ENCODE peak calls at places on chromosomes 6 and 20, in five cellular contexts. H, Z, O, A and B are unnamed samples.

GRCh38 chr20:56860413-56860812 is 231.3 kb downstream of the TFAP2C start:
- DNase-seq in H (no peak), Z (no peak), O (no peak), A (no peak), B (no peak)

GRCh38 chr20:50003253-50003656 is 20.5 kb downstream of the SNAI1 start:
- DNase-seq in H (no peak), O (no peak), Z (no peak), A (no peak), B (no peak)

GRCh38 chr6:46262928-46263708 is 92.3 kb upstream of the ENPP5 start:
- DNase-seq in H (no peak), A (no peak), Z (no peak), O (no peak), B (no peak)

GRCh38 chr6:140230282-140230681 is 855.8 kb upstream of the CITED2 start:
- DNase-seq in A (no peak), O (no peak), H (no peak), Z (no peak), B (no peak)

GRCh38 chr20:5524886-5525285 is 208.1 kb upstream of the PROKR2 start:
- DNase-seq in O (no peak), H (no peak), A (no peak), Z (no peak), B (no peak)

GRCh38 chr6:43669050-43669921 is 18.3 kb downstream of the MRPS18A start:
- DNase-seq in Z (no peak), O (no peak), A (no peak), H (no peak), B (no peak)

GRCh38 chr6:29790626-29791025 is 37.0 kb upstream of the HLA-G start:
- DNase-seq in O (no peak), Z (no peak), H (no peak), A (no peak), B (no peak)

GRCh38 chr6:165632194-165632593 is 30.8 kb downstream of the PDE10A start:
- DNase-seq in H (no peak), Z (no peak), A (no peak), O (no peak), B (no peak)

GRCh38 chr6:41199427-41200246 is 1.3 kb downstream of the TREML2 start:
- DNase-seq in H (no peak), Z (no peak), O (peak; percentile 42), A (no peak), B (no peak)

GRCh38 chr6:33420493-33421343 is 853 bp downstream of the SYNGAP1 start:
- DNase-seq in H (no peak), A (no peak), O (no peak), Z (no peak), B (no peak)

GRCh38 chr20:38304845-38305447 is 990 bp downstream of the BPI start:
- DNase-seq in A (peak; percentile 39), H (peak; percentile 90), Z (peak; percentile 31), O (peak; percentile 54), B (no peak)

GRCh38 chr20:6120491-6120988 is 2.3 kb downstream of the FERMT1 start:
- DNase-seq in A (no peak), O (no peak), H (no peak), Z (no peak), B (no peak)

GRCh38 chr20:37343212-37343993 is 2.5 kb upstream of the SRC start:
- DNase-seq in Z (peak; percentile 53), A (no peak), H (no peak), O (no peak), B (no peak)

GRCh38 chr6:157552956-157553485 is 172.0 kb downstream of the ZDHHC14 start:
- DNase-seq in H (peak; percentile 51), O (no peak), A (no peak), Z (no peak), B (no peak)

GRCh38 chr6:33918175-33918695 is 114.4 kb upstream of the MLN start:
- DNase-seq in A (no peak), O (no peak), Z (no peak), H (no peak), B (no peak)

GRCh38 chr20:18728165-18728866 is 85.3 kb upstream of the SCP2D1 start:
- DNase-seq in Z (peak; percentile 38), O (no peak), A (peak; percentile 14), H (no peak), B (no peak)

GRCh38 chr20:3222635-3223600 is 13.6 kb downstream of the ITPA start:
- DNase-seq in Z (peak; percentile 99), O (no peak), H (no peak), A (peak; percentile 76), B (no peak)

GRCh38 chr6:15330174-15330934 is 84.5 kb downstream of the JARID2 start:
- DNase-seq in Z (no peak), H (peak; percentile 38), O (no peak), A (no peak), B (no peak)

GRCh38 chr6:95091823-95092436 is 485.4 kb upstream of the MANEA start:
- DNase-seq in H (no peak), A (no peak), O (peak; percentile 2), Z (peak; percentile 41), B (no peak)

GRCh38 chr6:2578729-2579128 is 172.0 kb downstream of the MYLK4 start:
- DNase-seq in A (no peak), Z (no peak), H (no peak), O (no peak), B (no peak)

GRCh38 chr6:43492673-43493072 is 15.3 kb downstream of the TJAP1 start:
- DNase-seq in Z (no peak), A (no peak), O (no peak), H (no peak), B (no peak)

GRCh38 chr20:32336918-32337347 is 21.2 kb upstream of the ASXL1 start:
- DNase-seq in H (no peak), Z (peak; percentile 86), A (no peak), O (peak; percentile 55), B (no peak)

DNA sequence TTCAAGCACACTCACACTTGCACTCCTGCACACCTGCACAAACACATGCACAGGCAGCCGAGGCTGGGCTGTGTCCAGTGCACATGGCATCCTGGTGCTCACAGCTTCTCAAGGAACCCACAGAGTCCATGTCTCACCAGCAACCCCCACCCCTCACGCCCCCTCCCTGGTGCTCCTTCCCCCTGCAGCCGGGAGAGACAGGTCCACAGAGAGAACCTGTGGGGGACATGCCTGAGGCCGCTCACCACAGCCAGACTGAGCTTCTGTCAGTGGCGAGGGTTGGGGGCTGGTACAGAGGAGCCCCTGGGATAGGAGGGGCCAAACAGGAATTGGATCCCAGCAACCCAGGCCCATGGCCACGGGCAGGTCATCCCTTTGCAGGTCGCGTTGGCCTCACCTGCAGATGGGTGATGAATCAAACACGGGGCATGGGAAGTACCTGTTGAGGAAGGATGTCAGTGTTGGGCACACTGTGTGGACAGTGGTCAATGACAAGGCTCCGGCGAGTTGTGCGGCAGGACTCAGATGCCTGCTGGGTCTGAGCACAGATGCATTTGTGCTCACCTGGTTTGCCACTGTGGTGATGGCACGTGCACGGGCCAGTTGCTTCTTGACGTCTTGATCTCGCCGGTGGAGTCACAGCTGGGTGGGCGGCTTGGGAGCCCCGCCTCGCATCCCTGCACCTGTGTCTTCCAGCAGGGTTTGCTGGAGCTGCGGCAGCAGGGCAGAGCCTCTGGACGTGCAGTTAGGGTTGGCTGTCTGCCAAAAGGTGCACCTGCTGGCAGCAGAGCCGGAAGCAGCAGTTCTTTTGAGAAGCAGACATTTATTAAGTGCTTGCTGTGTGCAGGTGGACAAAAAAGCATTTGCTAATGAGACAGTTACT is 113.0 kb downstream of the ERMARD start:
- DNase-seq in A (no peak), H (peak; percentile 37), Z (no peak), O (no peak), B (no peak)
- TF ChIP-seq TAF1 in A (no peak), H (no peak), Z (no peak), O (no peak), B (no peak)

GRCh38 chr20:47352332-47353223 is 3.9 kb downstream of the ZMYND8 start:
- DNase-seq in A (no peak), Z (no peak), O (no peak), H (no peak), B (no peak)
- TF ChIP-seq POLR2A in A (no peak), Z (no peak), O (peak; percentile 35), H (no peak), B (no peak)

DNA sequence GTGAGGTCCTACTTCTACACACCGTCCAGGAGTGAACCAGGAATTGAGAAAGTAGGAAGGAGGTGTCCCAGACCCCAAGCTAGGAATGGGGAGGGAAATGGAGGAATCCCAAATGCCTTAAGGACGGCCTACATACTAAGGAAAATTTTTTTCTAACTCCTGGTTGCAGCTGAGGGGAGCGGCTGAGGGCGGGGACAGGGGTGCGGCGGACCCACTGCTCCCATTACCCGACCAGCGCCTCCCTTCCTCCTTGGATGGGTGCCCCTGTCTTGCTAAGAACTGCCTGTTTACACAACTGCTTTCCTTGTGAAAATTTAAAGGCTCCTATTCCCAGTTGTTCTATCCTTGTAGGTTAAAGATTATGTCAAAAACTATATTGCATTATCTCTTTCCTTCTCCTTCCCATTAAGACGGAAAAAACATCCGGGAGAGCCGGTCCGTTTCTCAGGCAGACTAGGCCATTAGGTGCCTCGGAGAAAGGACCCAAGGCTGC is 699 bp upstream of the HSPA1B start:
- DNase-seq in H (peak; percentile 62), O (peak; percentile 89), A (peak; percentile 49), Z (no peak), B (peak; percentile 51)
- TF ChIP-seq POLR2AphosphoS5 in H (no peak), O (peak; percentile 34), A (peak; percentile 32), Z (no peak), B (no peak)

GRCh38 chr6:122476131-122476530 is 4.5 kb upstream of the SERINC1 start:
- DNase-seq in A (no peak), O (peak; percentile 26), Z (peak; percentile 24), H (no peak), B (no peak)
- TF ChIP-seq TAF1 in A (no peak), O (no peak), Z (no peak), H (no peak), B (no peak)

GRCh38 chr6:144349690-144350132 is 64.6 kb downstream of the UTRN start:
- DNase-seq in O (no peak), H (no peak), A (no peak), Z (peak; percentile 81), B (no peak)
- TF ChIP-seq POLR2A in O (no peak), H (no peak), A (no peak), Z (no peak), B (no peak)

DNA sequence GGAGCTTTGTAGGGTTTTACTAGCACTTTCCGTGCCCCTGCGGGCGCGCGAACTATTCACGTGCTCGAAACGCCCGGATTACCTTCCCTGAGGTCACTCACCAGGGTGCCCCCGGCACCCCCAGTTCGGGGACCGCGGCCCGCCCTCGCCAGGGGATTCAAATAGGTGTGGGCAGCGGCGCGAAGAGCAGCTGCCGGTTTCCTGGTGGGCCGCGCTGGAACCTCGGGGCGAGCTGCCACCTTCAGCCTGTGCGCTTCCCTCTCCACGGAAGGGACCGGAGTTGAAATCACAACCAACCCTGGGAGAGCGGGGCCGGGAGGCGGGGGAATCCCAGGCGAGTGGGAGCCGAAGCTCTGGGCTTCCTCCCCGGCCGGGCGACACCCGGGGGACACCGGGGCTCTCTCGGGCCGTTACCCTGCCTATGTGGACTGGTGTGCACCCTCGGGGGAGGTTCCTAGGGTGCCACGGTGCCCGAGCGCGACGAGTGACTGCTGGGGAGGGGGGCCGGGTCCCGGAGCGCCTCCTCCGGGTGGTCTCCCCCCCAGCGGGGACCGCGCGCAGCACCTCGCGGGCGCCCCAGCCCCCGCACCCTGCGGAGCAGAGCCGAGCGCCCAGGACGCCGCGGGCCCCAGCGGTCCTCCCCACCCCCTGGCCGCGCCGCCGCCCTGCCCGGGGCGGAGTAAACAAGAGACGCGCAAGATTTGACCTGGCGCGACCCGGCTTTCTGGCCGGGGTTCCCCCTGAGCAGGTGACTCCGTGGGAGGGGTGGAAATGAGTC is 2.1 kb upstream of the HIVEP2 start:
- DNase-seq in Z (peak; percentile 67), O (peak; percentile 59), H (peak; percentile 75), A (peak; percentile 50), B (peak; percentile 57)
- TF ChIP-seq POLR2AphosphoS5 in Z (no peak), O (no peak), H (no peak), A (peak; percentile 76), B (peak; percentile 25)